ENCODE peak calls at places on chromosomes 4 and X, in six cellular contexts. One of them, this sample, is unnamed.

GRCh38 chr4:52377563-52377962 is 281.5 kb downstream of the USP46 start:
- DNase-seq in nephron progenitor cell: peak
- DNase-seq in left ventricle myocardium inferior: no peak
- DNase-seq in astrocyte: no peak
- DNase-seq in vagina: no peak
- DNase-seq in colonic mucosa: no peak
- DNase-seq in this sample: no peak

GRCh38 chr4:74111990-74112389 is 13.0 kb upstream of the CXCL2 start:
- DNase-seq in nephron progenitor cell: no peak
- DNase-seq in left ventricle myocardium inferior: no peak
- DNase-seq in astrocyte: peak
- DNase-seq in vagina: no peak
- DNase-seq in colonic mucosa: no peak
- DNase-seq in this sample: no peak

GRCh38 chrX:65706041-65706828 is 38.8 kb downstream of the MSN start:
- DNase-seq in nephron progenitor cell: no peak
- DNase-seq in left ventricle myocardium inferior: peak
- DNase-seq in astrocyte: peak
- DNase-seq in vagina: no peak
- DNase-seq in colonic mucosa: no peak
- DNase-seq in this sample: peak

GRCh38 chr4:128461300-128462103 is 173.9 kb upstream of the PGRMC2 start:
- DNase-seq in nephron progenitor cell: no peak
- DNase-seq in left ventricle myocardium inferior: no peak
- DNase-seq in astrocyte: peak
- DNase-seq in vagina: no peak
- DNase-seq in colonic mucosa: no peak
- DNase-seq in this sample: peak

GRCh38 chr4:25769251-25769650 is 93.5 kb downstream of the SEL1L3 start:
- DNase-seq in nephron progenitor cell: no peak
- DNase-seq in left ventricle myocardium inferior: peak
- DNase-seq in astrocyte: peak
- DNase-seq in vagina: no peak
- DNase-seq in colonic mucosa: no peak
- DNase-seq in this sample: no peak

GRCh38 chrX:3717742-3718420 is 4.4 kb upstream of the PRKX start:
- DNase-seq in nephron progenitor cell: no peak
- DNase-seq in left ventricle myocardium inferior: no peak
- DNase-seq in astrocyte: peak
- DNase-seq in vagina: no peak
- DNase-seq in colonic mucosa: no peak
- DNase-seq in this sample: no peak

GRCh38 chr4:23966720-23967119 is 76.9 kb upstream of the PPARGC1A start:
- DNase-seq in nephron progenitor cell: no peak
- DNase-seq in left ventricle myocardium inferior: no peak
- DNase-seq in astrocyte: no peak
- DNase-seq in vagina: no peak
- DNase-seq in colonic mucosa: no peak
- DNase-seq in this sample: no peak

GRCh38 chr4:35525192-35525978 is 718.9 kb downstream of the ARAP2 start:
- DNase-seq in nephron progenitor cell: no peak
- DNase-seq in left ventricle myocardium inferior: no peak
- DNase-seq in astrocyte: no peak
- DNase-seq in vagina: no peak
- DNase-seq in colonic mucosa: no peak
- DNase-seq in this sample: no peak

GRCh38 chrX:76428243-76429130 is 977 bp downstream of the MAGEE1 start:
- DNase-seq in nephron progenitor cell: peak
- DNase-seq in left ventricle myocardium inferior: no peak
- DNase-seq in astrocyte: no peak
- DNase-seq in vagina: no peak
- DNase-seq in colonic mucosa: peak
- DNase-seq in this sample: no peak

GRCh38 chrX:93874554-93874953 is 200.5 kb downstream of the FAM133A start:
- DNase-seq in nephron progenitor cell: peak
- DNase-seq in left ventricle myocardium inferior: no peak
- DNase-seq in astrocyte: no peak
- DNase-seq in vagina: no peak
- DNase-seq in colonic mucosa: peak
- DNase-seq in this sample: no peak

GRCh38 chr4:182600093-182600492 is 317.1 kb downstream of the DCTD start:
- DNase-seq in nephron progenitor cell: no peak
- DNase-seq in left ventricle myocardium inferior: no peak
- DNase-seq in astrocyte: peak
- DNase-seq in vagina: no peak
- DNase-seq in colonic mucosa: no peak
- DNase-seq in this sample: peak

GRCh38 chr4:138222041-138222440 is 20.1 kb downstream of the SLC7A11 start:
- DNase-seq in nephron progenitor cell: no peak
- DNase-seq in left ventricle myocardium inferior: no peak
- DNase-seq in astrocyte: peak
- DNase-seq in vagina: no peak
- DNase-seq in colonic mucosa: no peak
- DNase-seq in this sample: peak

GRCh38 chr4:173013232-173013932 is 155.2 kb upstream of the GALNT7 start:
- DNase-seq in nephron progenitor cell: peak
- DNase-seq in left ventricle myocardium inferior: no peak
- DNase-seq in astrocyte: no peak
- DNase-seq in vagina: no peak
- DNase-seq in colonic mucosa: peak
- DNase-seq in this sample: peak

GRCh38 chr4:105352826-105353225 is 121.0 kb downstream of the PPA2 start:
- DNase-seq in nephron progenitor cell: no peak
- DNase-seq in left ventricle myocardium inferior: no peak
- DNase-seq in astrocyte: peak
- DNase-seq in vagina: no peak
- DNase-seq in colonic mucosa: no peak
- DNase-seq in this sample: peak

GRCh38 chr4:166989886-166990285 is 244.4 kb downstream of the SPOCK3 start:
- DNase-seq in nephron progenitor cell: no peak
- DNase-seq in left ventricle myocardium inferior: no peak
- DNase-seq in astrocyte: no peak
- DNase-seq in vagina: no peak
- DNase-seq in colonic mucosa: no peak
- DNase-seq in this sample: no peak

GRCh38 chrX:151019837-151020236 is 36.7 kb downstream of the HMGB3 start:
- DNase-seq in nephron progenitor cell: no peak
- DNase-seq in left ventricle myocardium inferior: no peak
- DNase-seq in astrocyte: no peak
- DNase-seq in vagina: no peak
- DNase-seq in colonic mucosa: no peak
- DNase-seq in this sample: peak

GRCh38 chr4:138175337-138175794 is 66.8 kb downstream of the SLC7A11 start:
- DNase-seq in nephron progenitor cell: no peak
- DNase-seq in left ventricle myocardium inferior: peak
- DNase-seq in astrocyte: peak
- DNase-seq in vagina: no peak
- DNase-seq in colonic mucosa: peak
- DNase-seq in this sample: no peak

GRCh38 chrX:110210417-110211139 is 107.3 kb downstream of the AMMECR1 start:
- DNase-seq in nephron progenitor cell: no peak
- DNase-seq in left ventricle myocardium inferior: no peak
- DNase-seq in astrocyte: peak
- DNase-seq in vagina: no peak
- DNase-seq in colonic mucosa: no peak
- DNase-seq in this sample: peak

GRCh38 chr4:158929939-158930344 is 161.1 kb downstream of the FNIP2 start:
- DNase-seq in nephron progenitor cell: no peak
- DNase-seq in left ventricle myocardium inferior: no peak
- DNase-seq in astrocyte: no peak
- DNase-seq in vagina: no peak
- DNase-seq in colonic mucosa: no peak
- DNase-seq in this sample: no peak

GRCh38 chrX:104112326-104112951 is at the start of gene ZCCHC18:
- DNase-seq in nephron progenitor cell: peak
- DNase-seq in left ventricle myocardium inferior: peak
- DNase-seq in astrocyte: peak
- DNase-seq in vagina: no peak
- DNase-seq in colonic mucosa: peak
- DNase-seq in this sample: peak

GRCh38 chr4:141080668-141081067 is 52.6 kb downstream of the RNF150 start:
- DNase-seq in nephron progenitor cell: no peak
- DNase-seq in left ventricle myocardium inferior: no peak
- DNase-seq in astrocyte: no peak
- DNase-seq in vagina: no peak
- DNase-seq in colonic mucosa: no peak
- DNase-seq in this sample: no peak

GRCh38 chr4:141077611-141078225 is 55.6 kb downstream of the RNF150 start:
- DNase-seq in nephron progenitor cell: no peak
- DNase-seq in left ventricle myocardium inferior: peak
- DNase-seq in astrocyte: no peak
- DNase-seq in vagina: no peak
- DNase-seq in colonic mucosa: no peak
- DNase-seq in this sample: no peak

GRCh38 chr4:141078871-141079270 is 54.4 kb downstream of the RNF150 start:
- DNase-seq in nephron progenitor cell: no peak
- DNase-seq in left ventricle myocardium inferior: no peak
- DNase-seq in astrocyte: peak
- DNase-seq in vagina: no peak
- DNase-seq in colonic mucosa: no peak
- DNase-seq in this sample: no peak

GRCh38 chr4:141081921-141082381 is 51.3 kb downstream of the RNF150 start:
- DNase-seq in nephron progenitor cell: no peak
- DNase-seq in left ventricle myocardium inferior: no peak
- DNase-seq in astrocyte: no peak
- DNase-seq in vagina: no peak
- DNase-seq in colonic mucosa: no peak
- DNase-seq in this sample: no peak

DNA sequence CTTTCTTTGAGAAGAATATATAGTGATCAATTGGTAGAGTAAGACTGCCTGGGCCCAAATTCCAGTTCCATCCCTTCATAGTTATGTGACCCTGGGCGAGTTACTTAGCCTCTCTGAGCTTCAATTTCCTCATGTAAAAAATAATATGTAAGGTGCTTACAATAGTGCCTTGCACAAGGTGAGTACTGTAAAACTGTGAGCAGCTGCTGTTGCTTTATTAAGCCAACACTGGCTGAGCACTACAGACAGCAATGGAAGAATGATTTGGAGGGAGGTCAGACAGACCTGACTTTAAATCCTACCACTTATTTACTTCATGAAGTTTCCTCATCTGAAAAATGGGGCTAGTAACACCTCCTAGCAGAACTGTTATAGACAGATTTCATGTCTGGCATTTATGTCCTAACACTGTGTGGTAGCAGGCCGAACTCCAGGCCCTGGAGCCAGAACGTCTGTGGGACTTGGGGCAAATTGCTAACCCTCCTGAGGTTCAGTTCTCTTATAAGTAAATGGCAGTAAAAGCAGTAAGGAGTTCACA is 53.8 kb downstream of the RNF150 start:
- DNase-seq in nephron progenitor cell: no peak
- DNase-seq in left ventricle myocardium inferior: no peak
- DNase-seq in astrocyte: no peak
- DNase-seq in vagina: no peak
- DNase-seq in colonic mucosa: no peak
- DNase-seq in this sample: no peak
- TF ChIP-seq CTCF in nephron progenitor cell: no peak
- TF ChIP-seq CTCF in left ventricle myocardium inferior: no peak
- TF ChIP-seq CTCF in astrocyte: no peak
- TF ChIP-seq CTCF in vagina: no peak
- TF ChIP-seq CTCF in colonic mucosa: no peak
- TF ChIP-seq CTCF in this sample: no peak

DNA sequence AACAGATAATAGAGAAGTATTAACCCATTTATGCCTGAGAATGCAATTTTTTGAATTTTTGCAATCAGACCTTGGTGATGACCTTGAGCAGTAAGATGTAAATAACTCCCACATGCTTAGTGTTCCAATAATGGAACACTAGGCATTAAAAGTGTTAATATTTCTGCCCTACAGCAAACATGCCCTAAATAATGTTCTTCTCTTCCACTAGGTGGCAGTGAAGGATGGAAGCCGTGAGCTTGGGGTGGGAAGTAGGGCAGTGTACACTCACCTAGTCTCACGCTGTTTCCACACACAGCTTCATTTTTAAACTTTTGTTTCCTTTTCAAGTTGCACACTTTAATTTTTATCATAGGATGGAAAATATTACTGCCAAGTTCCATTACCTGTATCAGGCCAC is 613.1 kb upstream of the HS3ST1 start:
- DNase-seq in nephron progenitor cell: peak
- DNase-seq in left ventricle myocardium inferior: no peak
- DNase-seq in astrocyte: no peak
- DNase-seq in vagina: no peak
- DNase-seq in colonic mucosa: no peak
- DNase-seq in this sample: no peak
- TF ChIP-seq CTCF in nephron progenitor cell: peak
- TF ChIP-seq CTCF in left ventricle myocardium inferior: peak
- TF ChIP-seq CTCF in astrocyte: peak
- TF ChIP-seq CTCF in vagina: no peak
- TF ChIP-seq CTCF in colonic mucosa: no peak
- TF ChIP-seq CTCF in this sample: peak

GRCh38 chr4:114385195-114385985 is 213.2 kb upstream of the UGT8 start:
- DNase-seq in nephron progenitor cell: no peak
- DNase-seq in left ventricle myocardium inferior: no peak
- DNase-seq in astrocyte: no peak
- DNase-seq in vagina: no peak
- DNase-seq in colonic mucosa: no peak
- DNase-seq in this sample: no peak

GRCh38 chr4:114386637-114387233 is 211.9 kb upstream of the UGT8 start:
- DNase-seq in nephron progenitor cell: peak
- DNase-seq in left ventricle myocardium inferior: no peak
- DNase-seq in astrocyte: peak
- DNase-seq in vagina: no peak
- DNase-seq in colonic mucosa: no peak
- DNase-seq in this sample: peak

GRCh38 chr4:114383721-114384120 is 214.9 kb upstream of the UGT8 start:
- DNase-seq in nephron progenitor cell: no peak
- DNase-seq in left ventricle myocardium inferior: no peak
- DNase-seq in astrocyte: peak
- DNase-seq in vagina: no peak
- DNase-seq in colonic mucosa: no peak
- DNase-seq in this sample: peak

GRCh38 chr4:114383055-114383454 is 215.6 kb upstream of the UGT8 start:
- DNase-seq in nephron progenitor cell: no peak
- DNase-seq in left ventricle myocardium inferior: no peak
- DNase-seq in astrocyte: peak
- DNase-seq in vagina: no peak
- DNase-seq in colonic mucosa: no peak
- DNase-seq in this sample: peak

DNA sequence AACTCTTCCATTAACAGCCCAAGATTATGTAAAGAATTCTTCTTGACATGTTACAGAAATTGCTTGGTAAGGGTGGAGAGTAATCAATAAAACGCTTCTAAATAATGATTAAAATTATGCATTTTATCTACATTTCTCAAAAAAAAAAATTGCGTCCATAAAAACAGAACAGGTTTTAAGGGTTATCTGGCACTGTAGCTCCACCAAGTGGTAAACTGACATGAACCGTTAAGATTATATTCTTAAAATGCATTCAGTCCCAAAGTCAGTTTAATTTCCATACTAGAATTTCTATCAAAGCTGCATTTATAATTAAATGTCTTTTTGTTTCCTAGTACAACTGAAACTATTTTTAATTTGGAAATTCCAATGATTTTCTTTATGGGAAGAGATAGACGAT is 214.0 kb upstream of the UGT8 start:
- DNase-seq in nephron progenitor cell: no peak
- DNase-seq in left ventricle myocardium inferior: no peak
- DNase-seq in astrocyte: peak
- DNase-seq in vagina: no peak
- DNase-seq in colonic mucosa: no peak
- DNase-seq in this sample: peak
- TF ChIP-seq CTCF in nephron progenitor cell: peak
- TF ChIP-seq CTCF in left ventricle myocardium inferior: peak
- TF ChIP-seq CTCF in astrocyte: peak
- TF ChIP-seq CTCF in vagina: peak
- TF ChIP-seq CTCF in colonic mucosa: peak
- TF ChIP-seq CTCF in this sample: peak

GRCh38 chr4:126405369-126405982 is 1090.7 kb downstream of the FAT4 start:
- DNase-seq in nephron progenitor cell: no peak
- DNase-seq in left ventricle myocardium inferior: no peak
- DNase-seq in astrocyte: peak
- DNase-seq in vagina: no peak
- DNase-seq in colonic mucosa: no peak
- DNase-seq in this sample: peak
- TF ChIP-seq CTCF in nephron progenitor cell: peak
- TF ChIP-seq CTCF in left ventricle myocardium inferior: peak
- TF ChIP-seq CTCF in astrocyte: peak
- TF ChIP-seq CTCF in vagina: no peak
- TF ChIP-seq CTCF in colonic mucosa: no peak
- TF ChIP-seq CTCF in this sample: peak

This sample was measured in HFFc6.